ENCODE peak calls at places on chromosomes 4 and X, in five cellular contexts. E is heart left ventricle, S is H1, Z is uterus, M is tibial nerve. R is an unnamed sample.

GRCh38 chr4:53040459-53040815 is 178.3 kb downstream of the RASL11B start:
- DNase-seq in E (no peak), S (no peak), Z (no peak), M (no peak), R (no peak)

GRCh38 chr4:107423677-107424405 is 296.2 kb downstream of the PAPSS1 start:
- DNase-seq in E (no peak), S (no peak), Z (no peak), M (no peak), R (no peak)

GRCh38 chrX:16918979-16919378 is 27.5 kb upstream of the REPS2 start:
- DNase-seq in E (no peak), S (no peak), Z (no peak), M (no peak), R (no peak)

GRCh38 chrX:153827903-153828302 is 2.4 kb downstream of the PDZD4 start:
- DNase-seq in E (no peak), S (no peak), Z (no peak), M (no peak), R (no peak)

GRCh38 chr4:99625369-99625768 is 32.3 kb downstream of the C4orf54 start:
- DNase-seq in E (no peak), S (no peak), Z (no peak), M (no peak), R (no peak)

GRCh38 chrX:111447298-111447697 is 35.3 kb upstream of the DCX start:
- DNase-seq in E (no peak), S (no peak), Z (no peak), M (no peak), R (no peak)

GRCh38 chrX:132414404-132414803 is 74.4 kb downstream of the MBNL3 start:
- DNase-seq in E (no peak), S (no peak), Z (no peak), M (no peak), R (no peak)

GRCh38 chr4:56227301-56227835 is 159.9 kb downstream of the AASDH start:
- DNase-seq in E (no peak), S (no peak), Z (no peak), M (no peak), R (no peak)

GRCh38 chrX:51215266-51215665 is 117.4 kb upstream of the NUDT10 start:
- DNase-seq in E (no peak), S (no peak), Z (no peak), M (no peak), R (no peak)

GRCh38 chrX:155768036-155768769 is 112.9 kb upstream of the VAMP7 start:
- DNase-seq in E (no peak), S (no peak), Z (no peak), M (no peak), R (no peak)

GRCh38 chr4:120616041-120616440 is 306.5 kb downstream of the PRDM5 start:
- DNase-seq in E (no peak), S (no peak), Z (no peak), M (no peak), R (no peak)

GRCh38 chrX:118373538-118373937 is 27.6 kb downstream of the WDR44 start:
- DNase-seq in E (no peak), S (no peak), Z (no peak), M (no peak), R (no peak)

GRCh38 chr4:44738615-44739014 is 12.3 kb upstream of the GNPDA2 start:
- DNase-seq in E (no peak), S (no peak), Z (no peak), M (no peak), R (no peak)

GRCh38 chr4:176760468-176760867 is 32.3 kb downstream of the VEGFC start:
- DNase-seq in E (no peak), S (no peak), Z (no peak), M (no peak), R (no peak)

GRCh38 chr4:112857461-112857860 is 192.0 kb upstream of the ANK2 start:
- DNase-seq in E (no peak), S (no peak), Z (peak; percentile 67), M (no peak), R (no peak)

GRCh38 chrX:19874391-19875050 is 12.9 kb downstream of the SH3KBP1 start:
- DNase-seq in E (no peak), S (no peak), Z (no peak), M (no peak), R (no peak)

GRCh38 chr4:144574004-144574403 is 72.0 kb upstream of the HHIP start:
- DNase-seq in E (no peak), S (no peak), Z (no peak), M (no peak), R (no peak)

GRCh38 chrX:132219343-132219768 is at the start of gene RAP2C:
- DNase-seq in E (peak; percentile 74), S (peak; percentile 9), Z (peak; percentile 82), M (peak; percentile 80), R (no peak)

GRCh38 chr4:145720656-145721055 is 40.7 kb downstream of the C4orf51 start:
- DNase-seq in E (no peak), S (no peak), Z (no peak), M (no peak), R (peak; percentile 49)

GRCh38 chr4:180449395-180449956 is 1793.7 kb upstream of the TENM3 start:
- DNase-seq in E (no peak), S (peak; percentile 7), Z (no peak), M (no peak), R (no peak)

GRCh38 chrX:47483310-47484268 is 567 bp upstream of the ZNF41 start:
- DNase-seq in E (peak; percentile 28), S (no peak), Z (peak; percentile 29), M (peak; percentile 7), R (no peak)

GRCh38 chrX:70444326-70445196 is at the start of gene DLG3:
- DNase-seq in E (no peak), S (no peak), Z (no peak), M (no peak), R (no peak)

GRCh38 chr4:46508216-46508615 is 118.3 kb upstream of the GABRA2 start:
- DNase-seq in E (no peak), S (no peak), Z (no peak), M (no peak), R (no peak)

GRCh38 chr4:15515106-15515505 is 45.4 kb downstream of the CC2D2A start:
- DNase-seq in E (no peak), S (no peak), Z (no peak), M (no peak), R (no peak)

GRCh38 chr4:48103483-48104139 is 30.4 kb downstream of the TXK start:
- DNase-seq in E (no peak), S (no peak), Z (no peak), M (no peak), R (no peak)

GRCh38 chr4:114132199-114132598 is 152.8 kb upstream of the ARSJ start:
- DNase-seq in E (no peak), S (no peak), Z (no peak), M (no peak), R (no peak)

GRCh38 chr4:19913670-19914069 is 338.0 kb upstream of the SLIT2 start:
- DNase-seq in E (no peak), S (no peak), Z (no peak), M (no peak), R (no peak)

GRCh38 chr4:8870647-8871416 is 807 bp downstream of the HMX1 start:
- DNase-seq in E (no peak), S (no peak), Z (no peak), M (no peak), R (no peak)

GRCh38 chrX:41348551-41348950 is 14.6 kb downstream of the DDX3X start:
- DNase-seq in E (no peak), S (no peak), Z (no peak), M (no peak), R (no peak)

GRCh38 chr4:56860781-56861180 is 39.3 kb upstream of the SPINK2 start:
- DNase-seq in E (no peak), S (no peak), Z (no peak), M (no peak), R (no peak)

GRCh38 chrX:24790166-24790565 is 96.4 kb downstream of the POLA1 start:
- DNase-seq in E (no peak), S (no peak), Z (no peak), M (no peak), R (no peak)

GRCh38 chr4:20761382-20761781 is 61.1 kb downstream of the PACRGL start:
- DNase-seq in E (no peak), S (no peak), Z (no peak), M (no peak), R (no peak)

GRCh38 chr4:167210166-167210565 is 24.1 kb downstream of the SPOCK3 start:
- DNase-seq in E (no peak), S (no peak), Z (no peak), M (no peak), R (no peak)

GRCh38 chr4:156193800-156194199 is 240.1 kb upstream of the CTSO start:
- DNase-seq in E (no peak), S (no peak), Z (peak; percentile 63), M (no peak), R (no peak)

GRCh38 chr4:56655627-56656345 is 25.3 kb downstream of the HOPX start:
- DNase-seq in E (no peak), S (no peak), Z (no peak), M (no peak), R (no peak)

GRCh38 chrX:86348669-86349068 is 200.4 kb downstream of the DACH2 start:
- DNase-seq in E (no peak), S (no peak), Z (no peak), M (no peak), R (no peak)
- TF ChIP-seq CTCF in E (no peak), S (peak; percentile 56), Z (no peak), M (no peak), R (no peak)

DNA sequence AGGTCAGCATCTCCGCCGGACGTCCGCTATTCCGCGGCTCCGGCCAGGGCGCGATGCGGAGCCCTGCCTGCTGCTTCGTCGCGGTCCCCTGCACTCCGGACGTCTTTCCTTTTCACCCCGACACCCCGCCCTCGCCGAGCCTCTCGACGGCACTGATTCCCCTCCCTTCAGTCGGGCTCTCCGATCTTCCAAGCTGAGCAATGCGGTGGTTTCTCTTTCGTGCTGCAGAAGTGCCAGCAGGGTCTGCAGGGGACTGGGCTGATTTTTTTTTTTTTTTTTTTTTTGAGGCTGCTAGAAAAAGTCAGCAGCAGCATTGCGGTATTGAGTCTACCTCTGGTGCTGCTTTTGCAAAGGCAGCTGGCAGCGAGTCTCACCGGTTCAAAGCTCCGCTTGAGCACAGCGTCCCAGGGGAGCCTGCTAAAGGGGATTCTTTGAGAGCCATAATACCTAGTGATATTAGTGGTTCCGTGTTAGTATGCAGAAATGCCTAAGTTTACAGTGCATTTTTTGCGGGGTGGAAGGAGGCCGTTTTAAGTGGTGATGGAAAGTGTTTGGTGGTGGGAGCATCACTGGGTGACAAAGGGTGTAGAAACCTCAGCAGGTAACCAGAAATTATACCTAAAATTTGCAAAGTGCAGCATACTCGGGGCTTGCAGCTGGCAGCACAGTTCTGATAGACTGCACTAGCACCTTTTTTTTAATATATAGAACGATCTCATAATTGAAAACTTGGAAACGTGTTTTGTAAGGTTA is 969 bp downstream of the STIM2 start:
- DNase-seq in E (peak; percentile 79), S (no peak), Z (peak; percentile 54), M (peak; percentile 46), R (no peak)
- TF ChIP-seq POLR2A in E (no peak), S (no peak), Z (no peak), M (no peak), R (no peak)

DNA sequence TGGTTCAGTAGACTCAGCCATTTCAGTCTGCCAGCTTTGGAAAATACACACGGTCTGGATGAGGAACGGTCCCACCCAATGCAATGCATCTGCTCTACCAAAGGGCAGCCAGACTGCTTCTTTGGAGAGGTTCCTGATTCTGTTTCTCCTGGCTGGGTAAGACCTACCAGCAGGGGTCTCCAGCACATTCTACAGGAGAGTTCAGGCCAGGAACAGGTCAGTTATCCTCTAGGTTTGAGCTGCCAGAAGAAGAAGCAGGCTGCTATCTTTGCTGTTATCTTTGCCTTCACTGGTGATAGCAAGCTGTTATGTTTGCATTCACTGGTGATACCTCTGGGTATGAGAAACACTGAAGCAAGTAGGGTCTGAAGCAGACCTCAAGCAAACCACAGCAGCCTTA is 45.5 kb upstream of the PBDC1 start:
- DNase-seq in E (no peak), S (no peak), Z (no peak), M (no peak), R (no peak)
- TF ChIP-seq CTCF in E (no peak), S (no peak), Z (no peak), M (no peak), R (no peak)

GRCh38 chr4:41358626-41359025 is 101.9 kb downstream of the UCHL1 start:
- DNase-seq in E (peak; percentile 57), S (no peak), Z (no peak), M (no peak), R (no peak)
- TF ChIP-seq POLR2A in E (no peak), S (no peak), Z (no peak), M (no peak), R (no peak)

R was measured in vagina.